ENCODE peak calls at places on chromosomes 11 and 22, in four cellular contexts. W is endothelial cell of umbilical vein, I is GM23338, V is IMR-90. C is an unnamed sample.
A peak's percentile ranks its signal among the peaks of the same experiment; 100 is the strongest.

GRCh38 chr11:90133560-90134145 is 810 bp upstream of the NAALAD2 start:
- DNase-seq in W (no peak), I (peak; percentile 22), V (no peak), C (no peak)

GRCh38 chr11:8242480-8243280 is 21.0 kb downstream of the LMO1 start:
- DNase-seq in W (no peak), I (peak; percentile 62), V (no peak), C (no peak)

GRCh38 chr22:39478461-39478860 is 21.6 kb downstream of the MGAT3 start:
- DNase-seq in W (no peak), I (peak; percentile 80), V (peak; percentile 6), C (no peak)

GRCh38 chr11:62664405-62665074 is 470 bp downstream of the C11orf98 start:
- DNase-seq in W (no peak), I (peak; percentile 88), V (peak; percentile 50), C (peak; percentile 71)

GRCh38 chr11:92879086-92879485 is 90.4 kb upstream of the MTNR1B start:
- DNase-seq in W (no peak), I (no peak), V (no peak), C (no peak)

GRCh38 chr11:70913715-70914231 is 338.6 kb downstream of the SHANK2 start:
- DNase-seq in W (no peak), I (peak; percentile 74), V (no peak), C (peak; percentile 58)

GRCh38 chr11:33376331-33377099 is 119.3 kb downstream of the HIPK3 start:
- DNase-seq in W (no peak), I (peak; percentile 73), V (no peak), C (no peak)

GRCh38 chr11:13297917-13298356 is 20.3 kb downstream of the BMAL1 start:
- DNase-seq in W (no peak), I (no peak), V (no peak), C (peak; percentile 33)

GRCh38 chr11:107545101-107545514 is 20.4 kb downstream of the ALKBH8 start:
- DNase-seq in W (peak; percentile 90), I (no peak), V (peak; percentile 63), C (no peak)

GRCh38 chr22:20243545-20244249 is 24.4 kb downstream of the RTN4R start:
- DNase-seq in W (peak; percentile 59), I (peak; percentile 47), V (peak; percentile 71), C (peak; percentile 25)

GRCh38 chr11:128888034-128888985 is 2.8 kb upstream of the KCNJ5 start:
- DNase-seq in W (no peak), I (peak; percentile 83), V (no peak), C (no peak)

GRCh38 chr11:71499546-71499945 is 27.5 kb upstream of the KRTAP5-7 start:
- DNase-seq in W (no peak), I (no peak), V (no peak), C (no peak)

GRCh38 chr11:64339754-64340408 is at the start of gene CCDC88B:
- DNase-seq in W (no peak), I (no peak), V (no peak), C (peak; percentile 56)

GRCh38 chr11:95917188-95918036 is 6.5 kb downstream of the MTMR2 start:
- DNase-seq in W (peak; percentile 97), I (no peak), V (peak; percentile 30), C (peak; percentile 36)

GRCh38 chr11:44823920-44824704 is 97.3 kb downstream of the TSPAN18 start:
- DNase-seq in W (peak; percentile 88), I (peak; percentile 85), V (no peak), C (no peak)

GRCh38 chr11:84819128-84819527 is 808.0 kb downstream of the DLG2 start:
- DNase-seq in W (no peak), I (no peak), V (no peak), C (no peak)

GRCh38 chr11:93845181-93846092 is 5.0 kb downstream of the VSTM5 start:
- DNase-seq in W (no peak), I (no peak), V (no peak), C (no peak)

GRCh38 chr11:56816259-56816658 is 67.8 kb upstream of the OR9G4 start:
- DNase-seq in W (no peak), I (no peak), V (no peak), C (no peak)

GRCh38 chr22:38504731-38505594 is 1.1 kb downstream of the DDX17 start:
- DNase-seq in W (peak; percentile 55), I (peak; percentile 53), V (peak; percentile 48), C (peak; percentile 68)

GRCh38 chr11:64340671-64341335 is 799 bp downstream of the CCDC88B start:
- DNase-seq in W (peak; percentile 28), I (peak; percentile 90), V (no peak), C (no peak)

GRCh38 chr11:84552791-84553190 is 1074.4 kb downstream of the DLG2 start:
- DNase-seq in W (no peak), I (no peak), V (no peak), C (no peak)

GRCh38 chr11:14015711-14016110 is 53.2 kb downstream of the SPON1 start:
- DNase-seq in W (peak; percentile 78), I (peak; percentile 25), V (peak; percentile 81), C (peak; percentile 87)

GRCh38 chr11:70005107-70005818 is 72.9 kb upstream of the ANO1 start:
- DNase-seq in W (no peak), I (no peak), V (peak; percentile 96), C (no peak)

GRCh38 chr11:31499576-31500178 is 9.7 kb downstream of the IMMP1L start:
- DNase-seq in W (peak; percentile 6), I (no peak), V (peak; percentile 63), C (no peak)

GRCh38 chr11:2883717-2884423 is 1.7 kb downstream of the CDKN1C start:
- DNase-seq in W (peak; percentile 21), I (peak; percentile 64), V (no peak), C (no peak)

GRCh38 chr22:21940521-21940920 is 12.1 kb downstream of the PPM1F start:
- DNase-seq in W (no peak), I (no peak), V (no peak), C (no peak)

GRCh38 chr11:57597461-57597892 is at the start of gene SERPING1:
- DNase-seq in W (no peak), I (peak; percentile 66), V (no peak), C (no peak)

GRCh38 chr11:46560300-46561025 is 33.4 kb downstream of the AMBRA1 start:
- DNase-seq in W (peak; percentile 65), I (no peak), V (peak; percentile 41), C (peak; percentile 78)

GRCh38 chr11:104916442-104916841 is 18.2 kb upstream of the CASP12 start:
- DNase-seq in W (peak; percentile 79), I (no peak), V (peak; percentile 56), C (peak; percentile 16)

GRCh38 chr11:34213366-34213765 is 107.9 kb downstream of the NAT10 start:
- DNase-seq in W (no peak), I (no peak), V (peak; percentile 32), C (no peak)

GRCh38 chr11:76978818-76979217 is 55.4 kb upstream of the B3GNT6 start:
- DNase-seq in W (no peak), I (no peak), V (no peak), C (no peak)

GRCh38 chr22:38973289-38974169 is 8.6 kb upstream of the APOBEC3B start:
- DNase-seq in W (peak; percentile 46), I (peak; percentile 88), V (peak; percentile 17), C (peak; percentile 45)

GRCh38 chr11:71500601-71501021 is 26.5 kb upstream of the KRTAP5-7 start:
- DNase-seq in W (no peak), I (no peak), V (no peak), C (peak; percentile 38)

GRCh38 chr11:128146926-128147605 is 440.3 kb downstream of the ETS1 start:
- DNase-seq in W (peak; percentile 50), I (peak; percentile 23), V (no peak), C (no peak)

GRCh38 chr11:113401718-113402117 is 14.1 kb downstream of the ANKK1 start:
- DNase-seq in W (peak; percentile 9), I (no peak), V (no peak), C (peak; percentile 69)

GRCh38 chr11:88352139-88352538 is 14.6 kb upstream of the CTSC start:
- DNase-seq in W (peak; percentile 55), I (no peak), V (peak; percentile 30), C (no peak)

DNA sequence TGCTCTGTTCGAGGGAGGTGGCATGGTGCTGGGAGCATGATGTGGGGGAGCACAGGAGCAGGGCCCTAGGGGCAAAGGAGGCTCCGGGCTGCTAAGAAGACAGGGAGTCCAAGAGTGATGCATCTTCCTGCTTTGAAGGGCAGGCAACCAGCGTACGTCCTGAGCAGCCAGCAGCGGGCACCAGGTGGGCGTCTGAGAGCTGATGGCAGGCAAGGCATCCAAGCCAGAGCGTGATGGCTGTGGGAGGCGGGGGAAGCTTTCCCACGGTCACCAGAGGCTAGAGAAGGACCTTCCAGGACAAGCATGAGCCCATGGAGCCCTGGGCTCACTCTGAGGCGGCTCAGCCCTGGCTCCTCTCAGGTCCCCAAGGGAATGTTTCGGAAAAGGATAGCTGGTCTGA is 32.2 kb downstream of the BRD1 start:
- DNase-seq in W (no peak), I (no peak), V (no peak), C (no peak)
- H3K4me1 ChIP-seq in W (no peaks in the 10 kb centered on the region), I (no peaks in the 10 kb centered on the region), V (no peaks in the 10 kb centered on the region), C (no peaks in the 10 kb centered on the region)

DNA sequence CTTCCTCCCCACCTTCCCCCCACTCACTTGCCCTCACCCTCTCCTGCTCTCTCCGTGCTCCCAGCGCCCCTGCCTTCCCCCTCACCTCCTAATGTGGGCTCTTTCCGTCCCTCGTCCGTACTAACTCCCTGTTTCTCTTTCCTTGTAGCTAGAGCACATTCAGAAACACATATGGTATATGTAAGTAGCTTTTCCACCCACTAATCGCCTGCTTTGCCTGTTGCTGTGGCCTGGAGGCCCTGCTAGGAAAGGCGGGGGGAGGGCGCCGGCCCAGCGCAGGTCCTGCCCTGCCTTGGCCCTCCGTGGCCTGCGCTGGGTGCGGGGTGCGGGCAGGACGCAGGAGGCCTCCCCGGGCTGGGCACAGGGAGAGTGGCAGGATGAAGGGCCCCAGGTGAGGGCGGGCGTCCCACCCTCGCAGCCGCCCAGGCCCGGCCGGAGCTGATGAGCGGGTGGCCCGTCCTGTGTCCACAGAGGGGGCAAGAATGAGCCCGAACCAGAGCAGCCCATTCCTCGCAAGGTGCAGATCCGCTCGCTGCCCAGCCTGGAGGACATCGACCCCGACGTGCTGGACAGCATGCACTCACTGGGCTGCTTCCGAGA is 41.7 kb downstream of the MOB2 start:
- DNase-seq in W (no peak), I (no peak), V (no peak), C (no peak)
- H3K4me3 ChIP-seq in W (no peak overlapping the region), I (no peak overlapping the region), V (no peak overlapping the region), C (no peak overlapping the region)

DNA sequence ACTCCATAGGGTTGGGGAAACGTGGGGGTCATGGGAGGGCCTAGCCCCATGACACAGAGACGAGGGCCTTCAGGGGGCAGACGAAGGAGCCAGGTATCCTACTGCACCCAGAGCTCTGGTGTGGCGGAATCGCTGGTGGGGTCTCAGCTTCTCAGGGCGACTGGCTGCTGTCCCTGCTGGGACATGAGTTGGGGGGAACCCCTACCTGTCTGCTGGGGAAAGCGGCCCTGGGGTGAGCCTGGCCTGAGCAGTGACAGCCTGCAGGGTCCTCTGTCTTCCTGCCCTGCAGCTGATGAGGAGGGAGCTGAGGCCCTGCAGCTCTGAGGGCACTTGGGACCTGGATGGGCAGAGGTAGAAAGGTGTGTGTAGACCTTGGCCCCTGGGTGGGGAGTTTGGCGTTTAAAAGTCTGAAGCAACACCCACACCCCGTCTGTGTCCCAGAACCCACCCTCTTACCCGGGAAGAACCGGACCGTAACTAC is 33.6 kb upstream of the GRAMD4 start:
- DNase-seq in W (no peak), I (no peak), V (no peak), C (peak; percentile 77)
- H3K4me1 ChIP-seq in W (no peaks in the 10 kb centered on the region), I (peaks cover 16% of the 10 kb centered on the region), V (peaks cover 5% of the 10 kb centered on the region), C (peaks cover 20% of the 10 kb centered on the region)

GRCh38 chr11:819943-820649 is 1.4 kb downstream of the PNPLA2 start:
- DNase-seq in W (peak; percentile 69), I (peak; percentile 92), V (peak; percentile 59), C (peak; percentile 97)

GRCh38 chr11:820655-821512 is 2.2 kb downstream of the PNPLA2 start:
- DNase-seq in W (peak; percentile 38), I (no peak), V (peak; percentile 56), C (peak; percentile 94)

GRCh38 chr11:819129-819931 is 616 bp downstream of the PNPLA2 start:
- DNase-seq in W (peak; percentile 85), I (peak; percentile 97), V (peak; percentile 73), C (peak; percentile 93)

GRCh38 chr11:823441-824291 is 4.1 kb upstream of the CRACR2B start:
- DNase-seq in W (no peak), I (no peak), V (no peak), C (no peak)

GRCh38 chr11:821513-822371 is 3.0 kb downstream of the PNPLA2 start:
- DNase-seq in W (no peak), I (no peak), V (no peak), C (no peak)
- H3K4me3 ChIP-seq in W (no peak overlapping the region), I (no peak overlapping the region), V (no peak overlapping the region), C (peak overlapping the region; percentile 37)